ENCODE peak calls at places on chromosomes 3 and 15, in five cellular contexts. Y is HCEC 1CT, D is hepatocyte, E is NCI-H1436, A is T-cell. P is an unnamed sample.

GRCh38 chr3:178353292-178353814 is 182.9 kb upstream of the KCNMB2 start:
- DNase-seq in A (no peak), E (no peak), Y (peak), D (no peak), P (no peak)

GRCh38 chr3:120841264-120841663 is 66.7 kb upstream of the STXBP5L start:
- DNase-seq in E (no peak), A (no peak), D (no peak), Y (no peak), P (no peak)

GRCh38 chr3:83523470-83524073 is 1435.2 kb upstream of the CADM2 start:
- DNase-seq in E (peak), A (no peak), D (peak), Y (no peak), P (no peak)

GRCh38 chr15:81097893-81098280 is 36.2 kb upstream of the CFAP161 start:
- DNase-seq in E (no peak), Y (peak), A (no peak), D (no peak), P (no peak)

GRCh38 chr3:6971933-6972332 is 111.0 kb downstream of the GRM7 start:
- DNase-seq in A (no peak), D (no peak), Y (no peak), E (no peak), P (no peak)

GRCh38 chr3:72065872-72066641 is 281.1 kb upstream of the PROK2 start:
- DNase-seq in E (no peak), A (no peak), Y (no peak), D (no peak), P (no peak)

GRCh38 chr3:37453393-37454391 is 279.3 kb upstream of the LRRFIP2 start:
- DNase-seq in E (no peak), D (peak), A (no peak), Y (no peak), P (peak)

GRCh38 chr15:35243758-35244157 is 158.7 kb upstream of the NANOGP8 start:
- DNase-seq in E (no peak), A (no peak), Y (peak), D (no peak), P (no peak)

GRCh38 chr3:16067837-16068471 is 106.5 kb upstream of the GALNT15 start:
- DNase-seq in A (no peak), Y (no peak), E (no peak), D (no peak), P (no peak)

GRCh38 chr3:56725175-56725574 is 42.1 kb upstream of the TASOR start:
- DNase-seq in E (no peak), Y (no peak), A (peak), D (no peak), P (no peak)

GRCh38 chr3:126895178-126896066 is 87.5 kb upstream of the PLXNA1 start:
- DNase-seq in E (no peak), Y (no peak), A (no peak), D (no peak), P (peak)

GRCh38 chr3:52892625-52893311 is 4.6 kb downstream of the STIMATE start:
- DNase-seq in Y (peak), D (no peak), E (no peak), A (no peak), P (no peak)

GRCh38 chr3:113436794-113437193 is 4.5 kb downstream of the CFAP44 start:
- DNase-seq in Y (peak), E (no peak), D (peak), A (no peak), P (no peak)

GRCh38 chr3:15892828-15893227 is 95.0 kb upstream of the ANKRD28 start:
- DNase-seq in Y (no peak), E (no peak), A (no peak), D (no peak), P (no peak)

GRCh38 chr3:39531066-39531465 is 63.6 kb downstream of the MOBP start:
- DNase-seq in Y (no peak), D (no peak), A (no peak), E (no peak), P (no peak)

GRCh38 chr3:161348791-161349400 is 22.4 kb downstream of the SPTSSB start:
- DNase-seq in E (no peak), D (no peak), Y (no peak), A (no peak), P (no peak)

GRCh38 chr3:134054231-134054630 is 24.5 kb upstream of the SLCO2A1 start:
- DNase-seq in Y (no peak), E (no peak), D (no peak), A (no peak), P (no peak)

GRCh38 chr15:45469429-45469828 is 53.1 kb downstream of the SLC30A4 start:
- DNase-seq in D (no peak), E (no peak), Y (no peak), A (no peak), P (no peak)

GRCh38 chr3:52507359-52507758 is 12.2 kb downstream of the STAB1 start:
- DNase-seq in Y (peak), A (no peak), E (no peak), D (peak), P (no peak)

GRCh38 chr3:71690222-71690821 is 34.9 kb downstream of the EIF4E3 start:
- DNase-seq in E (no peak), A (no peak), Y (peak), D (peak), P (peak)

GRCh38 chr15:48898083-48898482 is 20.1 kb downstream of the EID1 start:
- DNase-seq in A (no peak), D (no peak), E (no peak), Y (no peak), P (no peak)

GRCh38 chr3:187367561-187368103 is 553 bp upstream of the RTP4 start:
- DNase-seq in D (no peak), A (peak), Y (no peak), E (no peak), P (peak)

GRCh38 chr15:36449084-36449661 is 130.3 kb upstream of the CDIN1 start:
- DNase-seq in A (no peak), D (peak), Y (peak), E (no peak), P (no peak)

GRCh38 chr3:120858501-120858900 is 49.5 kb upstream of the STXBP5L start:
- DNase-seq in D (no peak), E (no peak), A (no peak), Y (peak), P (no peak)

GRCh38 chr3:124429129-124429815 is 301.0 kb upstream of the UMPS start:
- DNase-seq in Y (no peak), A (no peak), D (peak), E (peak), P (no peak)

GRCh38 chr3:12759097-12759679 is at the start of gene TMEM40:
- DNase-seq in Y (no peak), A (no peak), E (no peak), D (peak), P (no peak)

GRCh38 chr3:16528581-16528993 is 15.1 kb upstream of the RFTN1 start:
- DNase-seq in A (no peak), Y (no peak), D (no peak), E (no peak), P (no peak)

GRCh38 chr3:89628856-89629255 is 521.4 kb downstream of the EPHA3 start:
- DNase-seq in A (no peak), E (no peak), Y (no peak), D (no peak), P (no peak)

GRCh38 chr3:67531149-67532101 is 123.0 kb downstream of the SUCLG2 start:
- DNase-seq in D (no peak), A (no peak), Y (peak), E (no peak), P (no peak)

GRCh38 chr15:100694381-100695012 is 92.1 kb downstream of the ASB7 start:
- DNase-seq in D (no peak), A (no peak), E (no peak), Y (no peak), P (peak)

GRCh38 chr3:190534986-190535385 is 21.1 kb downstream of the IL1RAP start:
- DNase-seq in E (no peak), Y (peak), D (no peak), A (no peak), P (no peak)

GRCh38 chr3:152270145-152270870 is 1.6 kb downstream of the MBNL1 start:
- DNase-seq in A (no peak), D (peak), Y (peak), E (no peak), P (no peak)

P was measured in ovary.